ENCODE peak calls at places on chromosomes 5 and 9, in eight cellular contexts. T is ovary, U is choroid plexus epithelial cell, P is fibroblast of pulmonary artery, Z is A549, X is left ventricle myocardium inferior, S is SK-N-SH, M is fibroblast of lung. O is an unnamed sample.
A peak's percentile ranks its signal among the peaks of the same experiment; 100 is the strongest.

GRCh38 chr9:80012557-80013330 is 441.0 kb downstream of the TLE4 start:
- DNase-seq in U (peak; percentile 17), M (no peak), X (no peak), Z (no peak), S (no peak), P (no peak), T (no peak), O (no peak)

GRCh38 chr9:4126184-4126865 is 173.5 kb downstream of the GLIS3 start:
- DNase-seq in P (peak; percentile 76), Z (peak; percentile 50), T (no peak), M (peak; percentile 91), U (peak; percentile 84), S (no peak), X (no peak), O (peak; percentile 76)

GRCh38 chr9:136059321-136059791 is 35.7 kb downstream of the NACC2 start:
- DNase-seq in X (no peak), S (peak; percentile 44), U (no peak), Z (no peak), P (no peak), M (no peak), T (peak; percentile 18), O (no peak)

GRCh38 chr9:91411096-91411771 is 12.4 kb downstream of the NFIL3 start:
- DNase-seq in P (peak; percentile 67), T (no peak), U (peak; percentile 46), X (no peak), M (peak; percentile 51), S (no peak), Z (no peak), O (peak; percentile 63)

GRCh38 chr9:121299467-121300282 is 31.7 kb downstream of the GSN start:
- DNase-seq in Z (no peak), X (peak; percentile 93), S (peak; percentile 85), U (peak; percentile 43), P (peak; percentile 47), M (no peak), T (peak; percentile 67), O (peak; percentile 29)

GRCh38 chr5:16313761-16314160 is 134.2 kb upstream of the MARCHF11 start:
- DNase-seq in T (no peak), M (no peak), Z (no peak), P (no peak), U (no peak), X (no peak), S (no peak), O (no peak)

GRCh38 chr9:129071526-129072131 is 9.3 kb upstream of the DOLPP1 start:
- DNase-seq in P (no peak), M (no peak), T (no peak), X (no peak), U (no peak), S (no peak), Z (no peak), O (no peak)

GRCh38 chr5:98902733-98903132 is 26.1 kb downstream of the CHD1 start:
- DNase-seq in T (no peak), S (no peak), X (no peak), U (peak; percentile 65), Z (no peak), M (peak; percentile 58), P (peak; percentile 50), O (peak; percentile 39)

GRCh38 chr9:82284758-82285157 is 296.2 kb downstream of the SPATA31D1 start:
- DNase-seq in P (no peak), M (peak; percentile 11), Z (no peak), T (no peak), S (no peak), X (no peak), U (peak; percentile 13), O (peak; percentile 15)

GRCh38 chr5:141845371-141845821 is 32.8 kb downstream of the PCDH1 start:
- DNase-seq in M (no peak), Z (no peak), P (no peak), U (no peak), S (peak; percentile 52), X (no peak), T (no peak), O (no peak)

GRCh38 chr5:59174248-59174844 is 591.5 kb downstream of the RAB3C start:
- DNase-seq in S (peak; percentile 54), P (peak; percentile 91), Z (peak; percentile 88), U (peak; percentile 94), X (no peak), T (no peak), M (peak; percentile 69), O (peak; percentile 75)

GRCh38 chr5:17441351-17441750 is 56.7 kb upstream of the TAF11L2 start:
- DNase-seq in T (no peak), P (peak; percentile 37), Z (peak; percentile 36), S (no peak), X (no peak), M (peak; percentile 99), U (peak; percentile 92), O (peak; percentile 6)

GRCh38 chr5:138901716-138902115 is 26.6 kb upstream of the LRRTM2 start:
- DNase-seq in P (no peak), T (no peak), Z (no peak), S (no peak), M (peak; percentile 17), X (no peak), U (no peak), O (no peak)

GRCh38 chr5:95822038-95822407 is 503 bp downstream of the GLRX start:
- DNase-seq in U (peak; percentile 48), Z (peak; percentile 38), P (peak; percentile 77), T (peak; percentile 51), S (peak; percentile 72), X (peak; percentile 69), M (peak; percentile 40), O (peak; percentile 36)

GRCh38 chr9:128396970-128397613 is 23.6 kb upstream of the CERCAM start:
- DNase-seq in X (peak; percentile 58), U (no peak), Z (no peak), S (no peak), P (no peak), T (no peak), M (no peak), O (no peak)

GRCh38 chr9:113454914-113455761 is 8.4 kb upstream of the RGS3 start:
- DNase-seq in S (no peak), T (peak; percentile 46), P (peak; percentile 92), U (peak; percentile 91), Z (peak; percentile 72), X (peak; percentile 48), M (peak; percentile 98), O (peak; percentile 63)

GRCh38 chr9:122001491-122002201 is 91.5 kb downstream of the TTLL11 start:
- DNase-seq in X (peak; percentile 65), T (no peak), U (peak; percentile 97), M (peak; percentile 11), S (no peak), P (peak; percentile 21), Z (peak; percentile 30), O (no peak)

GRCh38 chr5:138461343-138462125 is 3.7 kb upstream of the EGR1 start:
- DNase-seq in Z (peak; percentile 45), X (no peak), T (no peak), P (peak; percentile 83), S (no peak), M (peak; percentile 78), U (peak; percentile 72), O (peak; percentile 89)

GRCh38 chr9:71001780-71002386 is 119.5 kb downstream of the TRPM3 start:
- DNase-seq in X (no peak), Z (peak; percentile 35), S (peak; percentile 3), P (peak; percentile 58), U (peak; percentile 53), T (no peak), M (peak; percentile 33), O (peak; percentile 75)

GRCh38 chr5:53749611-53750010 is 189.2 kb downstream of the NDUFS4 start:
- DNase-seq in S (no peak), Z (no peak), X (no peak), T (no peak), P (peak; percentile 1), M (peak; percentile 15), U (peak; percentile 13), O (no peak)

GRCh38 chr5:171307843-171308452 is 1.1 kb upstream of the TLX3 start:
- DNase-seq in U (no peak), S (no peak), Z (no peak), P (no peak), X (no peak), T (no peak), M (no peak), O (no peak)

GRCh38 chr5:139482050-139482889 is at the start of gene STING1:
- DNase-seq in U (peak; percentile 99), S (peak; percentile 66), T (peak; percentile 84), M (peak; percentile 95), Z (no peak), P (peak; percentile 99), X (peak; percentile 80), O (peak; percentile 95)

GRCh38 chr5:145855842-145856267 is 17.0 kb downstream of the GRXCR2 start:
- DNase-seq in T (no peak), M (peak; percentile 11), X (no peak), U (no peak), Z (no peak), S (no peak), P (no peak), O (no peak)

GRCh38 chr5:29367176-29367833 is 1826.2 kb upstream of the CDH6 start:
- DNase-seq in Z (peak; percentile 3), X (no peak), T (no peak), P (no peak), U (no peak), M (no peak), S (no peak), O (peak; percentile 0)
- TF ChIP-seq CTCF in Z (no peak), X (no peak), T (no peak), P (no peak), U (no peak), M (no peak), S (peak; percentile 30), O (no peak)

GRCh38 chr5:167208911-167209310 is 1082.5 kb upstream of the WWC1 start:
- DNase-seq in P (peak; percentile 7), U (no peak), Z (peak; percentile 5), T (no peak), X (no peak), S (no peak), M (peak; percentile 81), O (peak; percentile 11)
- H3K4me3 ChIP-seq in P (no peak overlapping the region), U (no peak overlapping the region), Z (no peak overlapping the region), T (no peak overlapping the region), X (no peak overlapping the region), S (no peak overlapping the region), M (no peak overlapping the region), O (no peak overlapping the region)

DNA sequence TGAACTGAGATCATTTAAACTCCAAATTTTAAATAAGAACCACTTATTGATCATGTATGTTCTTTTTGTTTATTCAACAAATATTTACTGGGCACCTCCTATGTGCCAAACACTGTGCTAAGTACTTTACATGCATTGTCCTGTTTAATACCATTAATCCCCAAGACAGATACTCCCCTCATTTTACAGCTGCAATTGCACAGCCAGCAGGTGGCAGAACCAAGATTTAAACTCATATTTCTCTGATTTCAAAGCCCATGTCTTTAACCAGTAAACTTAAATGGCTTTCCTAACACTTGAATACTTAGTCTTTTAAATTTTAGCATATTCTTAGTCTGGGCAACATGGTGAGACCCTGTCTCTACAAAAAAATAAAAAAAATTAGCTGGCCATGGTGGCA is 43.4 kb upstream of the KIAA1958 start:
- DNase-seq in X (no peak), U (peak; percentile 64), M (peak; percentile 16), Z (peak; percentile 23), S (no peak), T (no peak), P (peak; percentile 45), O (peak; percentile 36)
- TF ChIP-seq CTCF in X (peak; percentile 50), U (peak; percentile 74), M (peak; percentile 56), Z (peak; percentile 53), S (peak; percentile 63), T (no peak), P (peak; percentile 59), O (peak; percentile 55)

DNA sequence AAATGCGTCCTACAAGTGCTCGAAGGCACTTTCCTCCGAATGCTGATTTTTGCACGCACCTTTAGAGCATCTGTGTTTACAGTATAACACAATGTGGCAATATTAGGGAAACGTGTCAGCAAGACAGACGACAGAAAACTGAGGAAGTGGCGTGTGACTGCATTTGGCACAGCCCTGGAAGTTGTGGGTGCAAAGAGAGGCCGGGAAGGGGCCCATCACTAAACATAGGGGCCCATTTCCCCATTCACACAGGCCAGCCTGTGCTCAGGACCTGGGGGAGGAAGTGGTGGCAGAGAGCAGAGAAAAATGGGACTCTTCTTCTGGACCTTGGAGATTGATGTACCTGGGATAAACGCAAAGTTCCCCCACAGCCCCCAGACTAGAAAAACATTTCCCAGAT is 48.2 kb downstream of the RASGEF1C start:
- DNase-seq in T (no peak), P (no peak), X (no peak), Z (no peak), U (no peak), M (no peak), S (no peak), O (no peak)
- H3K4me3 ChIP-seq in T (no peak overlapping the region), P (no peak overlapping the region), X (no peak overlapping the region), Z (no peak overlapping the region), U (no peak overlapping the region), M (no peak overlapping the region), S (no peak overlapping the region), O (no peak overlapping the region)